ENCODE peak calls at places on chromosomes 12 and 14, in six cellular contexts. P, A, Q, U, E and N are unnamed samples.

GRCh38 chr14:88667555-88668273 is 104.9 kb downstream of the ZC3H14 start:
- DNase-seq in P (no peak), A (peak), Q (peak), U (peak), E (peak), N (peak)

GRCh38 chr14:24607635-24608492 is 1.6 kb downstream of the GZMH start:
- DNase-seq in P (no peak), A (no peak), Q (no peak), U (no peak), E (no peak), N (no peak)

GRCh38 chr14:59424707-59425106 is 40.5 kb downstream of the GPR135 start:
- DNase-seq in P (no peak), A (no peak), Q (no peak), U (no peak), E (no peak), N (no peak)

GRCh38 chr14:59321184-59321952 is 132.9 kb downstream of the DAAM1 start:
- DNase-seq in P (no peak), A (peak), Q (no peak), U (peak), E (peak), N (no peak)

GRCh38 chr12:79434561-79434960 is 256.2 kb downstream of the PAWR start:
- DNase-seq in P (no peak), A (no peak), Q (no peak), U (no peak), E (no peak), N (no peak)

GRCh38 chr14:64549805-64550538 is at the start of gene PPP1R36:
- DNase-seq in P (no peak), A (no peak), Q (peak), U (peak), E (peak), N (no peak)

GRCh38 chr12:62606654-62607053 is 140.0 kb downstream of the MON2 start:
- DNase-seq in P (no peak), A (no peak), Q (no peak), U (no peak), E (no peak), N (no peak)

GRCh38 chr14:105021656-105022275 is 883 bp upstream of the CDCA4 start:
- DNase-seq in P (no peak), A (peak), Q (peak), U (no peak), E (no peak), N (no peak)

GRCh38 chr14:69037790-69038448 is 58.8 kb upstream of the ACTN1 start:
- DNase-seq in P (no peak), A (peak), Q (peak), U (no peak), E (peak), N (no peak)

GRCh38 chr14:89144642-89145041 is 272.4 kb downstream of the FOXN3 start:
- DNase-seq in P (no peak), A (no peak), Q (no peak), U (no peak), E (no peak), N (no peak)

GRCh38 chr12:86228656-86229055 is 27.5 kb downstream of the MGAT4C start:
- DNase-seq in P (no peak), A (no peak), Q (no peak), U (no peak), E (no peak), N (no peak)

GRCh38 chr14:75428230-75429104 is 645 bp downstream of the JDP2 start:
- DNase-seq in P (no peak), A (no peak), Q (no peak), U (peak), E (peak), N (no peak)

GRCh38 chr14:31439554-31439953 is 17.8 kb downstream of the DTD2 start:
- DNase-seq in P (no peak), A (no peak), Q (no peak), U (no peak), E (no peak), N (no peak)

GRCh38 chr12:39619316-39619659 is 315 bp downstream of the ABCD2 start:
- DNase-seq in P (no peak), A (no peak), Q (no peak), U (no peak), E (no peak), N (no peak)

GRCh38 chr12:69570000-69570516 is 15.2 kb upstream of the CCT2 start:
- DNase-seq in P (no peak), A (no peak), Q (no peak), U (no peak), E (no peak), N (no peak)

DNA sequence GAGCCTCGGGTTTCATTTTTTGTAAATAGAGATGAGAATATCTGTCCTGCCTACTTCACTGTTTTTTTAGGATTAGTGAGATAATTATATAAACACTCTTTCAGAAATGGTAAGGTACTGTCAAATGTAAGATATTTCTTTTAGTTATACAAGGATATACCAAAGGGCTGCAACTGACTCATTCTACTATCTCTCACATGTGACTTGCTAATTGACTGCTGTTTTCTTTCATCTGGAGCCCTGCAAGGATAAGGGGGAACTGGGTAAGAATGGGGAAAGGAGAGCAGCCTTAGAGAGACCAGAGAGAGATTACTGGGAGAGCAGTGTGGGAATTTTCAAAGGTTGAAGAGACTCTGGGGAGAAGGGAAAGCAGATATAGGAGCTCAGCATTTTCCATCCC is 15.5 kb downstream of the WDR20 start:
- DNase-seq in P (no peak), A (peak), Q (no peak), U (no peak), E (peak), N (peak)
- H3K14ac ChIP-seq in P (no peak), A (no peak), Q (no peak), U (no peak), E (no peak), N (no peak)

DNA sequence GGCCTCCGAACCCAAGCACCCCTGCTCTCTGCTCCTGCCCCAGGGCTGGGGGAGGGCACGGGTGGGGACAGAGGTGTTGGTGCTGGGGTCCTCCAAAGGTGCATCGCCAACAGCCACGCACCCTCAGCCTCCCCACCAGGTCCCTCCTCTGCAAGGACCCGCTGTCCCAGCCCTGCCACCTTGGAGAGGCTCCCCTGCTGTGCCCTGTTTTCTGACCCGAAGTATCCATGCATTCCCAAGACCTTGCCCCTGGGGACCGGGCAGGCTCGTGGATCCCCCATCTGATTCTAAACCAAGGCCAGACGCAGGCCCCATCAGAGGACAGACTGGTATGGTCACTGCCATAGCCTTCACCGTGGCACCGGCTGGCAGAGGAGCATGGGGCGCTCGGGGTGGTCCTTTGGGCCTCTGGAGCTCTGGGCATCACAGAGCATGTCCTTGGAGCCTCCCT is 22.7 kb upstream of the BEGAIN start:
- DNase-seq in P (no peak), A (no peak), Q (peak), U (no peak), E (no peak), N (no peak)
- H3K14ac ChIP-seq in P (no peak), A (no peak), Q (no peak), U (no peak), E (no peak), N (no peak)

GRCh38 chr14:92967346-92967926 is 44.5 kb downstream of the CHGA start:
- DNase-seq in P (no peak), A (peak), Q (no peak), U (no peak), E (no peak), N (no peak)
- H3K14ac ChIP-seq in P (no peak), A (no peak), Q (no peak), U (no peak), E (no peak), N (no peak)

DNA sequence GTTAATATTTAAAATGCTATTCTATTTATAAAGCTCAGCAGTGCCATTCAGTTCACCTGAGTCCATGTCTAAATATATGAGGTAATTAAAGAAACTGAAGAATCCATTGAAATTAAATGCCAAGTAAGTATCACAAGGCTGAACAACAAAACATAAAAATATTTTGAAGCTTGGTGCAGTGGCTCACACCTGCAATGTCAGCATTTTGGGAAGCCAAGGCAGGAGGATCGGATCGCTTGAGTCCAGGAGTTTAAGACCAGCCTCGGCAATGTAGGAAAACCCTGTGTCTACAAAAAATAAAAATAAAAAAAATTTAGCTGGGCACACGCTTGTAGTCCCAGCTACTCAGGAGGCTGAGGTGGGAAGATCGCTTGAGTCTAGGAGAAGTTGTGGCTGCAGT is 101.8 kb downstream of the OSBPL8 start:
- DNase-seq in P (no peak), A (no peak), Q (no peak), U (no peak), E (no peak), N (no peak)
- H3K14ac ChIP-seq in P (no peak), A (no peak), Q (no peak), U (no peak), E (no peak), N (no peak)

GRCh38 chr12:46372131-46372851 is at the start of gene SLC38A2:
- DNase-seq in P (no peak), A (peak), Q (peak), U (peak), E (peak), N (peak)
- H3K14ac ChIP-seq in P (peak), A (peak), Q (peak), U (peak), E (peak), N (peak)

DNA sequence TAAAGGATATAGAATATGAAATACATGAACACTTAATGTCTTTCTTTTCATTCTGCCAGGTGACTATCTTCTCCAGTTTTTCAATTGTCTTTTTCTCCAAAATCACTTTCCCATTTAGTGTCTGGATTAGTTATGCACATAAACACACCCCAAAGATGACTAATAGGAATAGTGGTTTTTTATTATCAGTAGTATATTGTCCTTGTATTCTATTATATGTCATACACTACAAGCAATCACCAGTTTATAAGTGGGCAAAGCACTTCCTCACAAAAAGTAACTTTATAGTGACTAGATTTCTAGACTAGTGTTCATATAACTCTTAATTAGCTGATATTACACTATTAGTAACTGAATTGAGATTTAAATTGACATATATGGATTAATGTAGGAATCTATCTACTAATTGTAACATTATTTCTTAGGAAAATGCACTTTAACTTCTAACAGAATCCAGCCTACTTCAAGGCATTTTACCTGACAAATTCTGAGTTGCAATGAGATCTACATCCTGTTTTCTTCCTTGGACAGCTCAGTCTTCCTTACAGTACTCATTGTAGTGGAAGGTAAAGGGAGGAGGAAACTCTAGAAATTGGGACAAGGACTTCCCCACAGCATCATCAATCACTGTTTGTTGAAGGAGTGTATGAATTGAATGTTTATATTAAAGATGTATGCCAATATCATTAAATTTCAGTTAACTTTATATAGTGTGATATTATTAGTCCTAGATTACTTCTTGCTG is 186.1 kb upstream of the GARIN2 start:
- DNase-seq in P (no peak), A (no peak), Q (no peak), U (no peak), E (no peak), N (no peak)
- H3K14ac ChIP-seq in P (no peak), A (no peak), Q (no peak), U (no peak), E (no peak), N (no peak)

DNA sequence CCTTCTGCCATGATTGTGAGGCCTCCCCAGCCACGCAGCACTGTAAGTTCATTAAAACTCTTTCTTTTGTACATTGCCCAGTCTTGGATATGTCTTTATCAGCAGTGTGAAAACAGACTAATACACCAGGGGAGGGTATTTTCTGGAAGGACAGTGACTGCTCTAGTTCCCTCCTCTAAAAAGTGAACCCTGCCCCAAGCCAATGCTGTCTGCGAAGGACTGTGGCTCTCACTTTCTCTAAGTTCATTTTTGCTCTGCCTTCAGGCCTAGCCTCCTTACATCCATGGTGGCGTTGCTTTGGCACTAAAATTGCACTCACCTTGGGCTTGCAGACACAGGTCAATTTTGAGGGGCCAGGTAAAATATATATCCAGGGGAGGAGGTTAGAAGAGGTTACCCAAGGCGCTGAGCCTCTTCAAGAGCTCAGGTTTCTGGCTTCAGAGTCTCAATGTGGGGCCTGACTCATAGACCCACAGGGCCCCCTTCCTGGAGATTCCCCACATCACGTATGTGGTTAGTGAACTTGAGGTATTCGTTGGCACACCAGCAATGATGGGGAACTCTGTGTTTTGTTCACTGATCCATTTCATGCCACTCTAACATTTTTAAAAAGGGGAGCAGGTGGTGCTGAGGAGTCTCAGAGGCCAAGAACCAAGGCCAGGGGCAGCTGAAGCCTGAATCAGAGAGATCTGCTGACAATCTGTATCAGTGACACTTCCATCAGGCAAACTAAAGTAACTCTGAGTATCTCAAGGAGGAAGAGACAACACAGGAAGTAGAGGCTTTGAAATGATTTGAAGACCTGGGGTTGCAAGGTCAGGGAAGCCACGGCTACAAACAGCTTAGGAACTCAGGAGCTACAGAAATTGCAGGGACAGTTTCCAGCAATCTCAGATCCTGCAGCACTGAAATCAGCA is 323.3 kb downstream of the VRK1 start:
- DNase-seq in P (no peak), A (no peak), Q (no peak), U (no peak), E (no peak), N (no peak)
- H3K14ac ChIP-seq in P (no peak), A (no peak), Q (no peak), U (no peak), E (no peak), N (no peak)

GRCh38 chr12:114412307-114412706 is 6.4 kb upstream of the TBX5 start:
- DNase-seq in P (no peak), A (no peak), Q (no peak), U (no peak), E (no peak), N (no peak)

GRCh38 chr12:114414031-114414865 is 8.3 kb upstream of the TBX5 start:
- DNase-seq in P (no peak), A (peak), Q (no peak), U (no peak), E (no peak), N (no peak)

GRCh38 chr12:114414866-114415524 is 9.1 kb upstream of the TBX5 start:
- DNase-seq in P (no peak), A (peak), Q (no peak), U (no peak), E (no peak), N (no peak)

GRCh38 chr12:114411081-114411836 is 5.3 kb upstream of the TBX5 start:
- DNase-seq in P (no peak), A (peak), Q (no peak), U (no peak), E (no peak), N (no peak)

DNA sequence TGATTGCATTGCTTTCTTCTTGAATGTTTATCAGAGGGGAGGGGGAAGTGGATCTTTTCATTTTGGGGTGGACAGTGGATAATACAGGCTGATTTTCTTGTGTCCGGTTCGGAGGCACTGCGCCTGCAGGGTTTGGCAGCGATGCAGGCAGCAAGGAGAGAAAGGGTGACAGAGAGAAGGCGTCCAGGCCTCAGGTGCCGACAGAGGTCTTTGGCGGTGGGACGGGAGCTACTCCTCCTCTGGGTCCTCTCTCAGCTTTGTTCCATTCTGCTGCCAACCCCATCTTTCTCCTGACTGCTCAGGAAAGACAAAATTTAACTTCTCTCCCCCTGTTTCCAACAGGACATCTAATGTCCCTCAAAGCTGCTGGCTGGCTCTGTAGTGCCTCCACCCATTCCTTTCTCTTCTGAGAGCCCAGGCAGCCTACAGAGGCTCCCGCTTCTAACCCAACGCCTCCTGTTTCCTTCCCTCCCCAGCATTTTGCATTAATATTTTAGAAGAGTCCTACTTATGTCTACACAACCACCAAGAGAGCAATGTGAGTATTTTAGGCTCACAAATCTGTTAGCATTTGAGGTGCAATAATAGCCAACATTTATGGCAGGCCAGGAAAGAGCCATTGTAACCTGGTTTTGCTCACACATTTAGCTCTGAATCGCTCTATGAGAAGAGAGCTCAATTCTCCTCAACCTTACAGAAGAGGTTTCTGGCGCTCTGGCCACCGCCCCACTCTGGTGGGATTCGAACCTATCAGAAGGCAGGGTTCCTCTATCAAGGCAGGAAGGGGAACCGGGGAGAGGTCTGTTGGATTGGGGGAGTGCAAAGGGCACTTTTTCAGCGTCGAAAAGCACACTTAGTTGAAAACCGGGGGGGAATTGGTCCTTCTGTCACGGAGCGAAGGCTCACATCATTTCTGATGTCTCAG is 7.1 kb upstream of the TBX5 start:
- DNase-seq in P (no peak), A (peak), Q (no peak), U (no peak), E (no peak), N (no peak)
- H3K14ac ChIP-seq in P (no peak), A (peak), Q (no peak), U (no peak), E (no peak), N (no peak)

GRCh38 chr14:23483216-23483854 is 13.8 kb downstream of the NGDN start:
- DNase-seq in P (no peak), A (peak), Q (peak), U (no peak), E (peak), N (peak)

GRCh38 chr14:23485311-23485710 is 15.8 kb downstream of the NGDN start:
- DNase-seq in P (no peak), A (no peak), Q (peak), U (no peak), E (no peak), N (no peak)

GRCh38 chr14:23481992-23482813 is 12.7 kb downstream of the NGDN start:
- DNase-seq in P (no peak), A (no peak), Q (no peak), U (no peak), E (no peak), N (no peak)

GRCh38 chr14:23481362-23481970 is 12.0 kb downstream of the NGDN start:
- DNase-seq in P (no peak), A (peak), Q (no peak), U (peak), E (peak), N (peak)

DNA sequence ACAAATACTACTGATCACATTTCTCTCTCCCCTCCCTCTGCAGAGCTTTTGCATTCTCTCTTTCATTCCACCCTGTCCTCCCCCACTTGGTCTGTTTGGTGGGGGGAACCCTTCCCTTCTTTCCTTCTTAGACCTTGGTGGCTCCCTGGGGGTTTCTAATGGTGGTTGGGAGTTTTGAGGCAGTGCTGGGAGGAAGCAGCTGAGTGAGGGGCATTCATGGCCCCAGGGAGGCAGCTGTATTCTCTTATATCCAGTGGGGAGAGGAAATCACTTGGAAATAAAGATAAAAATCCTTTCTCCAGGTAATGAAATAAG is 13.3 kb downstream of the NGDN start:
- DNase-seq in P (no peak), A (no peak), Q (no peak), U (no peak), E (no peak), N (no peak)
- H3K14ac ChIP-seq in P (no peak), A (no peak), Q (peak), U (no peak), E (no peak), N (no peak)